ENCODE peak calls at places on chromosomes 6 and 20, in five cellular contexts. Z is H9, L is trophoblast cell, S is H1, X is mesenchymal stem cell. R is an unnamed sample.

GRCh38 chr6:2245954-2246863 is 804 bp upstream of the GMDS start:
- DNase-seq in Z (peak; percentile 70), L (peak; percentile 76), S (no peak), X (peak; percentile 43), R (no peak)

GRCh38 chr6:16338577-16339262 is 100.3 kb downstream of the GMPR start:
- DNase-seq in Z (no peak), L (peak; percentile 98), S (no peak), X (peak; percentile 99), R (no peak)

GRCh38 chr20:34302312-34302722 is 838 bp downstream of the AHCY start:
- DNase-seq in Z (no peak), L (peak; percentile 45), S (no peak), X (peak; percentile 72), R (no peak)

GRCh38 chr20:19824861-19825260 is 66.8 kb downstream of the RIN2 start:
- DNase-seq in Z (no peak), L (no peak), S (no peak), X (peak; percentile 67), R (no peak)

GRCh38 chr6:168201383-168201782 is 118.2 kb downstream of the DACT2 start:
- DNase-seq in Z (peak; percentile 69), L (no peak), S (no peak), X (no peak), R (no peak)

GRCh38 chr20:14597206-14597715 is 259.8 kb upstream of the FLRT3 start:
- DNase-seq in Z (no peak), L (no peak), S (no peak), X (no peak), R (no peak)

GRCh38 chr6:88490865-88491264 is 324.7 kb upstream of the CNR1 start:
- DNase-seq in Z (no peak), L (no peak), S (no peak), X (no peak), R (no peak)

GRCh38 chr6:122623279-122623678 is 13.1 kb downstream of the PKIB start:
- DNase-seq in Z (no peak), L (peak; percentile 22), S (no peak), X (peak; percentile 40), R (no peak)

GRCh38 chr20:10185741-10186558 is 32.7 kb upstream of the SNAP25 start:
- DNase-seq in Z (no peak), L (no peak), S (no peak), X (no peak), R (no peak)

GRCh38 chr6:26432622-26433021 is 7.7 kb upstream of the BTN3A3 start:
- DNase-seq in Z (no peak), L (peak; percentile 2), S (no peak), X (no peak), R (no peak)

GRCh38 chr20:1822564-1823420 is 72.4 kb upstream of the SIRPA start:
- DNase-seq in Z (no peak), L (no peak), S (no peak), X (peak; percentile 77), R (no peak)

GRCh38 chr20:36775196-36775595 is 1.6 kb upstream of the DSN1 start:
- DNase-seq in Z (no peak), L (no peak), S (no peak), X (no peak), R (no peak)

GRCh38 chr20:17680836-17681740 is 954 bp downstream of the RRBP1 start:
- DNase-seq in Z (peak; percentile 80), L (peak; percentile 70), S (no peak), X (peak; percentile 74), R (peak; percentile 72)

GRCh38 chr20:19205999-19206398 is 6.4 kb upstream of the SLC24A3 start:
- DNase-seq in Z (peak; percentile 84), L (peak; percentile 72), S (no peak), X (peak; percentile 34), R (peak; percentile 69)

GRCh38 chr20:38418509-38419204 is 16.5 kb downstream of the SNHG17 start:
- DNase-seq in Z (no peak), L (no peak), S (no peak), X (peak; percentile 9), R (no peak)

GRCh38 chr6:91366781-91367180 is 779.9 kb upstream of the MAP3K7 start:
- DNase-seq in Z (no peak), L (no peak), S (no peak), X (no peak), R (no peak)

GRCh38 chr6:40506956-40507355 is 80.2 kb downstream of the LRFN2 start:
- DNase-seq in Z (no peak), L (no peak), S (no peak), X (no peak), R (no peak)

GRCh38 chr20:58238490-58238889 is 10.0 kb upstream of the ANKRD60 start:
- DNase-seq in Z (no peak), L (no peak), S (no peak), X (no peak), R (no peak)

GRCh38 chr20:32792316-32792715 is 27.4 kb upstream of the MAPRE1 start:
- DNase-seq in Z (no peak), L (no peak), S (no peak), X (peak; percentile 10), R (peak; percentile 55)

GRCh38 chr6:35218021-35218420 is 4.3 kb downstream of the SCUBE3 start:
- DNase-seq in Z (no peak), L (peak; percentile 26), S (no peak), X (peak; percentile 37), R (no peak)

GRCh38 chr20:24732076-24732475 is 217.0 kb upstream of the CST7 start:
- DNase-seq in Z (no peak), L (no peak), S (no peak), X (no peak), R (no peak)

GRCh38 chr6:160428818-160429744 is 80.9 kb downstream of the SLC22A3 start:
- DNase-seq in Z (peak; percentile 51), L (no peak), S (no peak), X (no peak), R (peak; percentile 4)

GRCh38 chr6:158816329-158816728 is 2.8 kb downstream of the EZR start:
- DNase-seq in Z (no peak), L (no peak), S (no peak), X (no peak), R (no peak)

GRCh38 chr6:157539421-157539822 is 158.4 kb downstream of the ZDHHC14 start:
- DNase-seq in Z (no peak), L (no peak), S (no peak), X (no peak), R (no peak)

GRCh38 chr6:125112934-125113333 is 40.6 kb upstream of the TPD52L1 start:
- DNase-seq in Z (no peak), L (no peak), S (no peak), X (no peak), R (no peak)

GRCh38 chr20:42588847-42589246 is 600.9 kb downstream of the PTPRT start:
- DNase-seq in Z (no peak), L (no peak), S (no peak), X (no peak), R (no peak)

GRCh38 chr20:22584630-22584921 is 204 bp upstream of the FOXA2 start:
- DNase-seq in Z (peak; percentile 83), L (no peak), S (no peak), X (no peak), R (no peak)

GRCh38 chr20:63641146-63641791 is 12.0 kb downstream of the STMN3 start:
- DNase-seq in Z (no peak), L (no peak), S (no peak), X (peak; percentile 60), R (no peak)

GRCh38 chr6:98586163-98586562 is 248.2 kb upstream of the POU3F2 start:
- DNase-seq in Z (peak; percentile 38), L (no peak), S (no peak), X (no peak), R (no peak)
- H2BK12ac ChIP-seq in Z (no peak overlapping the region), L (no peak overlapping the region), S (no peak overlapping the region), X (no peak overlapping the region), R (no peak overlapping the region)

GRCh38 chr6:111979633-111980032 is 74.3 kb upstream of the CCN6 start:
- DNase-seq in Z (no peak), L (no peak), S (no peak), X (no peak), R (no peak)
- H4K91ac ChIP-seq in Z (no peak overlapping the region), L (peak overlapping the region; percentile 36), S (no peak overlapping the region), X (no peak overlapping the region), R (no peak overlapping the region)

DNA sequence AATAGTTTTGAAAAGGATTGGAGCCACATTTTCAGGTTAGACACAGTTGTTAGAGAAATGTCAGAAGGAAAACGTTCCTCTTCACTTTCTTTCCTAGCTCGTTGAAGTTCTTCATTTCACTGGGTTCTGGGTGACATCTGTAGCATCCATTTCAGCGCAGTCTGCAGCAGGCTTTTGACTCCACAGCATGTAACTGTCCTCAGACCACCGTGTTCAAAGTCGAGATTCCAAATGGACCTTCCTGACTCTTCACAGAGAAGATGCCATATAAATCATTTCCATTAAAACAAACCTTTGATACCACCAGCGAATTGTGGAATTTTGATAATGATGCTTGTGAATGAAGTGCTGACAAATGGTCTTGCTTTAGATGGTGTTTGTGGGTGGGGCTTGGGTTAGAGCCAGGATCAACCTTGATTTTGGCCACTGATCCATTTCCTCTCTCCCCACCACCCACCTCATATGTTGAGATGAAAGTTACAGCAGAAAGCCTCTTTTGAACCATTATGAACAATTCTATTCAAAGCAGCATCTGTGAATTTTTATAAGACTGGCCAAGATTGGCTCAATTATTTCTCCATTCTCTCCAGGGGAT is 185.3 kb upstream of the PREP start:
- DNase-seq in Z (no peak), L (no peak), S (no peak), X (no peak), R (no peak)
- H3K4me2 ChIP-seq in Z (no peak overlapping the region), L (no peak overlapping the region), S (no peak overlapping the region), X (no peak overlapping the region), R (no peak overlapping the region)

GRCh38 chr6:138685781-138686180 is 87.8 kb upstream of the CCDC28A start:
- DNase-seq in Z (no peak), L (no peak), S (no peak), X (no peak), R (no peak)
- H2BK12ac ChIP-seq in Z (no peak overlapping the region), L (no peak overlapping the region), S (no peak overlapping the region), X (no peak overlapping the region), R (no peak overlapping the region)

GRCh38 chr6:36940027-36940426 is 14.5 kb upstream of the PI16 start:
- DNase-seq in Z (no peak), L (no peak), S (no peak), X (no peak), R (no peak)

GRCh38 chr6:36937896-36938295 is 16.6 kb upstream of the PI16 start:
- DNase-seq in Z (no peak), L (no peak), S (no peak), X (no peak), R (no peak)

GRCh38 chr6:36934868-36935267 is 19.7 kb upstream of the PI16 start:
- DNase-seq in Z (no peak), L (no peak), S (no peak), X (no peak), R (no peak)

GRCh38 chr6:36936824-36937223 is 17.7 kb upstream of the PI16 start:
- DNase-seq in Z (no peak), L (no peak), S (no peak), X (no peak), R (no peak)

DNA sequence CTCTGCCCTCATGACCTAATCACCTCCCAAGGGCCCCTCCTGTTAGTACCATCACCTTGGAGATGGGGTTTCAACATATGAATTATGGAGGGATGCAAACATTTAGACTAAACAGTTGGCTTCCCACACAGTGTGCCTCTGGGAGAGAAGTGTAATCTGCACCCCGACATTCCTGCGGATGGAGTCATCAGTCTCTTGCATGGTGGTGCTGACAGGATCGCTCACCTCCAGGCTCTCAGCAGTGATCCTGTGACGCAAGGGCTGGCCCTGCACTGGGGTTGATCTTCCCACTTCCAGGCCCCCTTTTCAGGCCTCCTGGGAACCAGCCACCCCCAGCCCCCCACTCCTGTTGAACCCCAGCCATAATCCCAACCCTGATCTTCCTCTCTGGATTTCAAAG is 16.0 kb upstream of the PI16 start:
- DNase-seq in Z (no peak), L (no peak), S (no peak), X (peak; percentile 67), R (no peak)
- H4K91ac ChIP-seq in Z (no peak overlapping the region), L (no peak overlapping the region), S (no peak overlapping the region), X (no peak overlapping the region), R (no peak overlapping the region)

GRCh38 chr6:156068870-156069269 is 613.2 kb upstream of the NOX3 start:
- DNase-seq in Z (no peak), L (no peak), S (no peak), X (no peak), R (no peak)
- H3K4me2 ChIP-seq in Z (no peak overlapping the region), L (no peak overlapping the region), S (no peak overlapping the region), X (no peak overlapping the region), R (no peak overlapping the region)

R was measured in neuronal stem cell.